ENCODE peak calls at places on chromosomes 6 and 20, in five cellular contexts. One of them, this sample, is unnamed.

GRCh38 chr6:153484056-153484455 is 353.0 kb upstream of the RGS17 start:
- DNase-seq in ascending aorta: no peak
- DNase-seq in neuronal stem cell: peak
- DNase-seq in coronary artery: no peak
- DNase-seq in foreskin fibroblast: no peak
- DNase-seq in this sample: no peak

GRCh38 chr6:28923318-28924102 is at the start of gene TRIM27:
- DNase-seq in foreskin fibroblast: peak
- DNase-seq in neuronal stem cell: peak
- DNase-seq in ascending aorta: peak
- DNase-seq in coronary artery: peak
- DNase-seq in this sample: no peak

GRCh38 chr6:168395983-168396382 is 45.0 kb upstream of the SMOC2 start:
- DNase-seq in ascending aorta: no peak
- DNase-seq in coronary artery: no peak
- DNase-seq in foreskin fibroblast: no peak
- DNase-seq in neuronal stem cell: no peak
- DNase-seq in this sample: no peak

GRCh38 chr20:57671072-57671391 is 38.8 kb downstream of the PMEPA1 start:
- DNase-seq in foreskin fibroblast: no peak
- DNase-seq in ascending aorta: no peak
- DNase-seq in coronary artery: no peak
- DNase-seq in neuronal stem cell: no peak
- DNase-seq in this sample: no peak

GRCh38 chr6:63573899-63574553 is 1.7 kb downstream of the LOC128125822 start:
- DNase-seq in neuronal stem cell: peak
- DNase-seq in coronary artery: no peak
- DNase-seq in ascending aorta: peak
- DNase-seq in foreskin fibroblast: peak
- DNase-seq in this sample: no peak

GRCh38 chr20:35539756-35540212 is 2.1 kb upstream of the ERGIC3 start:
- DNase-seq in coronary artery: no peak
- DNase-seq in ascending aorta: no peak
- DNase-seq in neuronal stem cell: peak
- DNase-seq in foreskin fibroblast: no peak
- DNase-seq in this sample: no peak

GRCh38 chr6:25088513-25088912 is 152.8 kb upstream of the RIPOR2 start:
- DNase-seq in coronary artery: no peak
- DNase-seq in ascending aorta: no peak
- DNase-seq in foreskin fibroblast: no peak
- DNase-seq in neuronal stem cell: no peak
- DNase-seq in this sample: no peak

GRCh38 chr6:40542175-40542764 is 44.9 kb downstream of the LRFN2 start:
- DNase-seq in ascending aorta: no peak
- DNase-seq in foreskin fibroblast: no peak
- DNase-seq in coronary artery: no peak
- DNase-seq in neuronal stem cell: no peak
- DNase-seq in this sample: no peak

GRCh38 chr20:60477958-60478357 is 519.7 kb downstream of the CDH26 start:
- DNase-seq in foreskin fibroblast: no peak
- DNase-seq in coronary artery: no peak
- DNase-seq in ascending aorta: no peak
- DNase-seq in neuronal stem cell: no peak
- DNase-seq in this sample: no peak

GRCh38 chr20:36688630-36689029 is 42.6 kb upstream of the SLA2 start:
- DNase-seq in coronary artery: no peak
- DNase-seq in neuronal stem cell: no peak
- DNase-seq in foreskin fibroblast: no peak
- DNase-seq in ascending aorta: no peak
- DNase-seq in this sample: no peak

GRCh38 chr20:36368869-36369268 is 62.7 kb downstream of the DLGAP4 start:
- DNase-seq in coronary artery: no peak
- DNase-seq in foreskin fibroblast: no peak
- DNase-seq in neuronal stem cell: no peak
- DNase-seq in ascending aorta: no peak
- DNase-seq in this sample: no peak

GRCh38 chr20:9040874-9041524 is 27.9 kb upstream of the PLCB4 start:
- DNase-seq in neuronal stem cell: no peak
- DNase-seq in foreskin fibroblast: no peak
- DNase-seq in coronary artery: no peak
- DNase-seq in ascending aorta: no peak
- DNase-seq in this sample: no peak

GRCh38 chr6:112595841-112596240 is 248.7 kb downstream of the RFPL4B start:
- DNase-seq in ascending aorta: no peak
- DNase-seq in foreskin fibroblast: no peak
- DNase-seq in neuronal stem cell: no peak
- DNase-seq in coronary artery: no peak
- DNase-seq in this sample: no peak

GRCh38 chr6:129624488-129624887 is 85.5 kb downstream of the ARHGAP18 start:
- DNase-seq in foreskin fibroblast: no peak
- DNase-seq in coronary artery: no peak
- DNase-seq in neuronal stem cell: no peak
- DNase-seq in ascending aorta: no peak
- DNase-seq in this sample: no peak

GRCh38 chr6:126198581-126198980 is 141.3 kb upstream of the CENPW start:
- DNase-seq in neuronal stem cell: no peak
- DNase-seq in foreskin fibroblast: no peak
- DNase-seq in coronary artery: no peak
- DNase-seq in ascending aorta: no peak
- DNase-seq in this sample: no peak

GRCh38 chr6:143549630-143550268 is 38.2 kb upstream of the FUCA2 start:
- DNase-seq in neuronal stem cell: no peak
- DNase-seq in ascending aorta: no peak
- DNase-seq in foreskin fibroblast: no peak
- DNase-seq in coronary artery: no peak
- DNase-seq in this sample: no peak

GRCh38 chr6:44257753-44258324 is 511 bp upstream of the SLC35B2 start:
- DNase-seq in neuronal stem cell: no peak
- DNase-seq in coronary artery: no peak
- DNase-seq in ascending aorta: no peak
- DNase-seq in foreskin fibroblast: no peak
- DNase-seq in this sample: no peak

GRCh38 chr6:87139236-87139635 is 16.1 kb upstream of the ZNF292 start:
- DNase-seq in ascending aorta: no peak
- DNase-seq in foreskin fibroblast: no peak
- DNase-seq in neuronal stem cell: no peak
- DNase-seq in coronary artery: no peak
- DNase-seq in this sample: no peak

GRCh38 chr6:152636675-152637421 is at the start of gene SYNE1:
- DNase-seq in neuronal stem cell: peak
- DNase-seq in foreskin fibroblast: peak
- DNase-seq in coronary artery: no peak
- DNase-seq in ascending aorta: peak
- DNase-seq in this sample: no peak